ENCODE peak calls at places on chromosome 1, in six cellular contexts. A is heart right ventricle, H is thoracic aorta, T is transverse colon, W is tibial nerve, B is prostate gland. S is an unnamed sample.

GRCh38 chr1:153742411-153743142 is 14.7 kb downstream of the INTS3 start:
- DNase-seq in A (no peak), H (no peak), T (no peak), W (no peak), B (no peak), S (no peak)

GRCh38 chr1:18608534-18608933 is 22.1 kb upstream of the PAX7 start:
- DNase-seq in A (no peak), H (no peak), T (no peak), W (no peak), B (no peak), S (no peak)

GRCh38 chr1:230899845-230900251 is 31.5 kb upstream of the C1orf198 start:
- DNase-seq in A (no peak), H (no peak), T (no peak), W (no peak), B (no peak), S (no peak)

GRCh38 chr1:180535418-180535999 is 23.3 kb upstream of the OVAAL start:
- DNase-seq in A (no peak), H (no peak), T (no peak), W (no peak), B (no peak), S (no peak)

GRCh38 chr1:56824956-56825355 is 5.8 kb upstream of the FYB2 start:
- DNase-seq in A (no peak), H (no peak), T (no peak), W (no peak), B (no peak), S (no peak)

GRCh38 chr1:97050501-97050900 is 328.9 kb downstream of the PTBP2 start:
- DNase-seq in A (no peak), H (no peak), T (no peak), W (no peak), B (no peak), S (no peak)

GRCh38 chr1:84479998-84480397 is 932 bp downstream of the RPF1 start:
- DNase-seq in A (no peak), H (no peak), T (no peak), W (no peak), B (no peak), S (no peak)

GRCh38 chr1:161726631-161727342 is 5.4 kb downstream of the FCRLB start:
- DNase-seq in A (peak; percentile 88), H (peak; percentile 63), T (peak; percentile 85), W (peak; percentile 80), B (peak; percentile 79), S (peak; percentile 88)

GRCh38 chr1:161038523-161039153 is at the start of gene TSTD1:
- DNase-seq in A (peak; percentile 51), H (no peak), T (peak; percentile 90), W (no peak), B (peak; percentile 74), S (no peak)

GRCh38 chr1:110464340-110464739 is 13.4 kb downstream of the PROK1 start:
- DNase-seq in A (no peak), H (no peak), T (no peak), W (no peak), B (no peak), S (no peak)

GRCh38 chr1:240976685-240977084 is 364.7 kb upstream of the GREM2 start:
- DNase-seq in A (no peak), H (no peak), T (no peak), W (no peak), B (no peak), S (no peak)

GRCh38 chr1:165288301-165289120 is 68.0 kb downstream of the LMX1A start:
- DNase-seq in A (no peak), H (no peak), T (peak; percentile 38), W (no peak), B (peak; percentile 50), S (no peak)

GRCh38 chr1:92030701-92031107 is 919 bp downstream of the EPHX4 start:
- DNase-seq in A (no peak), H (no peak), T (no peak), W (no peak), B (no peak), S (no peak)

GRCh38 chr1:180204231-180204630 is 25.8 kb upstream of the LHX4 start:
- DNase-seq in A (no peak), H (no peak), T (no peak), W (no peak), B (no peak), S (peak; percentile 10)

GRCh38 chr1:153954826-153955225 is 3.6 kb downstream of the CRTC2 start:
- DNase-seq in A (no peak), H (no peak), T (no peak), W (no peak), B (no peak), S (no peak)

GRCh38 chr1:190000365-190000872 is 477.2 kb downstream of the BRINP3 start:
- DNase-seq in A (no peak), H (no peak), T (no peak), W (no peak), B (no peak), S (no peak)

GRCh38 chr1:44035726-44036408 is 4.6 kb upstream of the SLC6A9 start:
- DNase-seq in A (peak; percentile 49), H (no peak), T (peak; percentile 32), W (no peak), B (no peak), S (no peak)

GRCh38 chr1:225855503-225856285 is 26.5 kb downstream of the TMEM63A start:
- DNase-seq in A (no peak), H (no peak), T (no peak), W (no peak), B (no peak), S (no peak)

GRCh38 chr1:117205368-117205767 is 5.4 kb downstream of the VTCN1 start:
- DNase-seq in A (no peak), H (no peak), T (no peak), W (no peak), B (no peak), S (no peak)

GRCh38 chr1:93694039-93694438 is 12.4 kb upstream of the BCAR3 start:
- DNase-seq in A (no peak), H (no peak), T (no peak), W (no peak), B (no peak), S (no peak)

GRCh38 chr1:8963940-8964339 is 18.3 kb downstream of the CA6 start:
- DNase-seq in A (no peak), H (no peak), T (no peak), W (no peak), B (no peak), S (no peak)

GRCh38 chr1:87594736-87595383 is 266.2 kb downstream of the LMO4 start:
- DNase-seq in A (no peak), H (no peak), T (no peak), W (no peak), B (no peak), S (no peak)

GRCh38 chr1:65792671-65793358 is at the start of gene PDE4B:
- DNase-seq in A (no peak), H (no peak), T (peak; percentile 24), W (no peak), B (no peak), S (no peak)

GRCh38 chr1:200665851-200666250 is 3.9 kb downstream of the DDX59 start:
- DNase-seq in A (no peak), H (no peak), T (no peak), W (no peak), B (no peak), S (no peak)

GRCh38 chr1:117895482-117896114 is 33.8 kb downstream of the GDAP2 start:
- DNase-seq in A (peak; percentile 56), H (peak; percentile 13), T (peak; percentile 66), W (peak; percentile 27), B (peak; percentile 61), S (no peak)

GRCh38 chr1:119047040-119047438 is 58.9 kb upstream of the TBX15 start:
- DNase-seq in A (no peak), H (no peak), T (no peak), W (no peak), B (no peak), S (no peak)

GRCh38 chr1:207822124-207822601 is 70.3 kb downstream of the CD46 start:
- DNase-seq in A (no peak), H (no peak), T (peak; percentile 57), W (no peak), B (no peak), S (no peak)
- H3K27ac ChIP-seq in A (peak overlapping the region; percentile 91), H (peak overlapping the region; percentile 99), T (peak overlapping the region; percentile 99), W (peak overlapping the region; percentile 99), B (peak overlapping the region; percentile 99), S (no peak overlapping the region)

DNA sequence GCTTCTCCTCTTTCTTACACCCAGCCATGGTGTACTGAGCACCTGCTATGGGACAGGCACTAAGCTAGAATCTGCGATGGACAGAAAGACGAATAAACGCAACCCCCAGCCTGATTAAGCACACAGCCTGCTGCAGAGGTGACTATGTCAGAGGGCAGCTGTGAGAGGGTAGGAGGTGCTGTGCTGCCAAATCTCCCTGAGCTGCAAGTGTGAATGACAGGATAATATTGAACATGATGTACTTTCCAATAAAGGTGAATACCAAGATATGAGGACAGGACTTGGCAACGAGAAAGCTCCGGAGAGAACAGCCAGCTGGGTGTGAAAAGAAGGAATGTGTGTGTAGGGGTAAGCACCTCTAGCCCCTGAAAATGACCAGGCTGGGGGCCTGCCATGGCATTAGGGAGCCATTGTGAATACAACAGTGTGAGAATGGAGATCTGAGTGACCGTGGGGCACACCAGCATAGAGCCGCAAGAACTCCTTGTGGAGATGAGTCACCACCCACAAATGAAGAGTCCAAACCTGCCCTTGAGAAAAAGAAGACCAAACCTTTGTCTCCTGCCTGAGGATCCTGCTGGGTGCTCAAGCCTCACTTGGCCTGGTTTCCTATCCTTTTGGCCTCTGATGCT is 83.0 kb upstream of the ATF3 start:
- DNase-seq in A (no peak), H (no peak), T (no peak), W (no peak), B (no peak), S (no peak)
- H3K4me1 ChIP-seq in A (no peaks in the 10 kb centered on the region), H (no peaks in the 10 kb centered on the region), T (no peaks in the 10 kb centered on the region), W (no peaks in the 10 kb centered on the region), B (no peaks in the 10 kb centered on the region), S (no peaks in the 10 kb centered on the region)

DNA sequence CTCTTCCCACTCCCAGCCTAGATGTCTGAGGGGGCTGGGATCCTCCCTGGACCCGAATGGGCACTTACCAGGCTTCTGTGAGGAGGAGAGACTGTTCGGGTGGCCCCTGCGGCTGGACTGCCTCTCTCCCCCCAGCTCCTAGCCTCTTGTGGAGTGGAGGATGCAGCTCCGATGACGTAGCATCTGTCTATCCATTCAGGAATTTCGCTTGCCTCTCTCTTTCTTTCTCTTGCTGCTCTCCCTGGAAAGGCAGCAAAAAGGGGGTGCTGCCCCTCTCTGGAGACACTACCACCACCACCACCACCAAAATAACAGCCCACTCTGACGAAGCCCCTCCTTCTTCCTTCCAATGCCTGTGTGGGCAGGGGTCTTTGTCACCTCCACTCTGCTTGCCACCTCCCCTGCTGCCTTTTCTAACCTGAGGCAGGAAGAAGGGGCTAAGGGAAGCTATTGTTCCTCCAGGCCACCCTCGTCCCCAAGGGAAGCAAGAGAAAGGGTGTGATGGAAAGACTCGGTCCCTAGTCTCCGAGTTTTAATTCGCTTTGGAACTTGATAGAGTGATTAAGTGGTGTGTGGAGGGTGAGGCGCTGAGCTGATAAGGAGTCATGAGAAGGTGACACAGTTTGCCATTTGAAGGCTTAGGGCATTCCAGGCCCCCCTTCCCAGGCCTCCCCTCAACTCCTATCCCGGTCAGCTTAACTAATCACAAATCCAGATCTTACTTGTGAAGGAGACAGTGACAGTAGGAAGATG is 60.5 kb downstream of the RHBG start:
- DNase-seq in A (no peak), H (no peak), T (no peak), W (no peak), B (no peak), S (no peak)
- H3K27me3 ChIP-seq in A (peaks cover 94% of the 10 kb centered on the region), H (peaks cover 29% of the 10 kb centered on the region), T (peaks cover 98% of the 10 kb centered on the region), W (peaks cover 5% of the 10 kb centered on the region), B (peaks cover 17% of the 10 kb centered on the region), S (peaks cover 99% of the 10 kb centered on the region)

DNA sequence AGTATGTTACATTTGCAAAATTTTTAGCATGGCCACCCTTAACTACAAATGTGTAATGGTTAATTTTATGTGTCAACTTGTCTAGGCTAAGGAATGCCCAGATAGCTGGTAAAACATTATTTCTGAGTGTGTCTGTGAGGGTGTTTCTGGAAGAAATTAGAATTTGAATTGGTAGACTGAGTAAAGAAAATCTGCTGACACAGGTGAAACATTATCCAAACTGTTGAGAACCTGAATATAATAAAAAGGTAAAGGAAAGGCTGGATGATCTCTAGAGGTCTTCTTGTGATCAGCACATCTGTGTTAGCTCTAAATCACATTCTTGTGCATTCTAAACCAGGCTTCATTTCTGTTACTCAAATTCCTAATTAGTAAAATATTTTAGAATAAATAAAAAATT is 100.8 kb downstream of the UCHL5 start:
- DNase-seq in A (no peak), H (no peak), T (no peak), W (no peak), B (no peak), S (no peak)
- H3K27ac ChIP-seq in A (no peak overlapping the region), H (no peak overlapping the region), T (no peak overlapping the region), W (no peak overlapping the region), B (no peak overlapping the region), S (no peak overlapping the region)